ENCODE peak calls at places on chromosomes 7 and 10, in nine cellular contexts. V is fibroblast of villous mesenchyme, W is dorsolateral prefrontal cortex, K is omental fat pad, G is cardiac fibroblast, M is mesothelial cell of epicardium, O is heart right ventricle, L is lower lobe of right lung, I is A549. T is an unnamed sample.
A peak's percentile ranks its signal among the peaks of the same experiment; 100 is the strongest.

GRCh38 chr10:126101744-126102143 is 205.4 kb downstream of the FANK1 start:
- DNase-seq in L (no peak), M (no peak), W (no peak), K (no peak), V (no peak), O (no peak), G (no peak), I (no peak), T (no peak)

GRCh38 chr10:43255644-43256431 is 11.0 kb downstream of the RASGEF1A start:
- DNase-seq in G (peak; percentile 8), I (peak; percentile 69), K (peak; percentile 2), W (peak; percentile 45), M (no peak), V (no peak), O (peak; percentile 6), L (no peak), T (peak; percentile 63)

GRCh38 chr10:122154733-122155366 is 116.2 kb upstream of the BTBD16 start:
- DNase-seq in L (no peak), K (no peak), I (no peak), G (peak; percentile 71), M (no peak), V (peak; percentile 63), W (peak; percentile 65), O (peak; percentile 60), T (peak; percentile 15)

GRCh38 chr10:112404612-112405011 is 30.7 kb downstream of the ACSL5 start:
- DNase-seq in M (no peak), K (no peak), O (no peak), W (no peak), V (no peak), G (no peak), L (no peak), I (no peak), T (no peak)

GRCh38 chr7:22697897-22698645 is 28.9 kb upstream of the IL6 start:
- DNase-seq in W (no peak), O (no peak), L (no peak), M (no peak), K (no peak), V (no peak), G (no peak), I (no peak), T (no peak)

GRCh38 chr7:82700739-82701138 is 257.2 kb upstream of the CACNA2D1 start:
- DNase-seq in V (no peak), M (no peak), L (no peak), I (no peak), K (no peak), W (no peak), G (no peak), O (no peak), T (no peak)

GRCh38 chr7:139505563-139505962 is 17.9 kb upstream of the CLEC2L start:
- DNase-seq in O (no peak), W (no peak), G (peak; percentile 11), M (no peak), V (peak; percentile 7), L (no peak), I (no peak), K (no peak), T (peak; percentile 60)

GRCh38 chr7:37310322-37311080 is 138.2 kb downstream of the ELMO1 start:
- DNase-seq in I (no peak), G (no peak), K (no peak), O (no peak), V (no peak), W (no peak), L (no peak), M (no peak), T (no peak)

GRCh38 chr10:21317902-21318301 is 207.6 kb downstream of the SKIDA1 start:
- DNase-seq in M (no peak), G (peak; percentile 36), K (no peak), O (no peak), L (no peak), V (peak; percentile 49), W (no peak), I (no peak), T (no peak)

GRCh38 chr7:25854608-25855497 is 297.1 kb upstream of the NFE2L3 start:
- DNase-seq in L (no peak), G (peak; percentile 88), I (peak; percentile 89), V (peak; percentile 96), K (no peak), W (no peak), M (no peak), O (peak; percentile 48), T (peak; percentile 69)

GRCh38 chr7:44964831-44965440 is 13.9 kb downstream of the MYO1G start:
- DNase-seq in G (no peak), L (no peak), I (no peak), O (no peak), W (no peak), M (no peak), V (no peak), K (no peak), T (no peak)

GRCh38 chr7:44965937-44966730 is 12.7 kb downstream of the MYO1G start:
- DNase-seq in M (no peak), L (no peak), I (no peak), G (no peak), K (no peak), O (no peak), V (no peak), W (no peak), T (no peak)

GRCh38 chr7:44963526-44964290 is 15.1 kb downstream of the MYO1G start:
- DNase-seq in W (no peak), V (no peak), G (no peak), K (no peak), O (no peak), L (no peak), I (no peak), M (no peak), T (no peak)

GRCh38 chr7:44965441-44965903 is 13.3 kb downstream of the MYO1G start:
- DNase-seq in L (no peak), O (no peak), I (no peak), M (no peak), V (no peak), W (no peak), G (no peak), K (no peak), T (no peak)

DNA sequence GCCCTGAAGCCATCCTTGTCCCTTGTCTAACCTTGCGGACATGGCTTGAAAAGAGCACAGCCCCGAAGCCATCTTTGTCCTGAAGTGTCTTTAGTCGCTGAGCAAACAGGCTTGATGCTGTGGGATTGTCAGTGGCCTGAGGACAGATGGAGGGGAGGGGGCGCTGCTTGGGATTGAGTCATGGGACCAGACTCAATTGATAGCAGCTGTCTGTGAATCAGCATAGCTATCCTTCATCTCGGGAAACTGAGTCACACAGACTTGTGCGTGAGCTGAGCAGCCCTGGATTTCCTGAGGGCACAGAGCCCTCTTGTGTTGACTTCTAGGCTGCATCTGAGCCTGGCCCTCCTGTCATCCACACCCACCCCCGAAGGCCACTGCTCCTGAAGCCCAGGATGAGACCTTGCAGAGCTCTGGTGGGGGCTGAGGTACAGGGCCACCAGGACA is 14.4 kb downstream of the MYO1G start:
- DNase-seq in G (no peak), V (no peak), W (no peak), M (no peak), K (no peak), L (no peak), O (no peak), I (peak; percentile 42), T (no peak)
- TF ChIP-seq CTCF in G (peak; percentile 46), V (no peak), W (no peak), M (no peak), K (no peak), L (no peak), O (no peak), I (peak; percentile 41), T (no peak)

GRCh38 chr10:73886085-73886529 is 11.8 kb upstream of the CAMK2G start:
- DNase-seq in I (peak; percentile 84), O (peak; percentile 88), K (no peak), M (peak; percentile 70), G (peak; percentile 87), L (peak; percentile 66), V (peak; percentile 84), W (peak; percentile 76), T (peak; percentile 80)
- TF ChIP-seq CTCF in I (peak; percentile 93), O (peak; percentile 89), K (no peak), M (peak; percentile 62), G (peak; percentile 82), L (peak; percentile 92), V (peak; percentile 82), W (peak; percentile 81), T (peak; percentile 74)

GRCh38 chr10:34262965-34263364 is 552.1 kb downstream of the PARD3 start:
- DNase-seq in G (peak; percentile 21), M (no peak), K (no peak), L (no peak), W (no peak), I (no peak), O (no peak), V (peak; percentile 22), T (no peak)
- TF ChIP-seq CTCF in G (peak; percentile 27), M (no peak), K (no peak), L (no peak), W (no peak), I (peak; percentile 35), O (no peak), V (peak; percentile 21), T (no peak)

DNA sequence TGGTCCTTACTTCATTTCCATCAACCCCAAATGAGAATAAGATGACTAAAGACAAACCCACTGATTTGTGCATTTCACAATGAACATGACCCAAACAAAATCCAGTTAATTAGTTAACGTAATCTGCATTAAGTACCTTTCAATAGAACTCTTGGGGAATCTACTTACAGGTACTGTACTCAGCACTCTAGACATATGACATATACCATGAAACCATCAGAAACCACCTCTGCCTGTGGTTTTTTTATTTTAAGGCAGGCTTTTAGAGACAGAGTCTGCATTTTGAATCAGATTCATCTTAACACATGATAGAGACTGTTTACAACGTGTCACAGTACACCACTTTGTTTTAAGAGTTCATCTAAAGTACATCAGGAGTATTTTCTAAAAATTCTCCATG is 168.4 kb downstream of the BTAF1 start:
- DNase-seq in I (no peak), M (no peak), G (no peak), W (no peak), L (no peak), V (no peak), O (no peak), K (no peak), T (no peak)
- TF ChIP-seq CTCF in I (no peak), M (no peak), G (no peak), W (no peak), L (no peak), V (no peak), O (no peak), K (no peak), T (no peak)

T was measured in endothelial cell.